ENCODE peak calls at places on chromosomes 12 and 14, in nine cellular contexts. Z is cardiac fibroblast, J is mucosa of descending colon, S is upper lobe of left lung, U is upper lobe of right lung, G is AG10803, D is gastrocnemius medialis, N is GM12865, K is HFF-Myc. I is an unnamed sample.

GRCh38 chr12:42957136-42957535 is 367.6 kb upstream of the PRICKLE1 start:
- DNase-seq in Z (no peak), J (no peak), S (no peak), U (no peak), G (no peak), D (no peak), N (no peak), K (no peak), I (no peak)

GRCh38 chr14:56759094-56759493 is 51.2 kb downstream of the OTX2 start:
- DNase-seq in Z (no peak), J (no peak), S (no peak), U (no peak), G (no peak), D (no peak), N (no peak), K (no peak), I (no peak)

GRCh38 chr12:108679282-108679681 is 45.6 kb upstream of the SELPLG start:
- DNase-seq in Z (no peak), J (no peak), S (no peak), U (no peak), G (no peak), D (no peak), N (no peak), K (no peak), I (no peak)

GRCh38 chr12:120539303-120539702 is 5.1 kb downstream of the RNF10 start:
- DNase-seq in Z (peak), J (no peak), S (no peak), U (no peak), G (peak), D (peak), N (no peak), K (no peak), I (peak)

GRCh38 chr14:91214306-91214705 is 30.2 kb downstream of the GPR68 start:
- DNase-seq in Z (no peak), J (no peak), S (no peak), U (no peak), G (no peak), D (no peak), N (no peak), K (no peak), I (no peak)

GRCh38 chr14:95858893-95859292 is 17.7 kb upstream of the TUNAR start:
- DNase-seq in Z (no peak), J (no peak), S (no peak), U (no peak), G (no peak), D (no peak), N (no peak), K (no peak), I (no peak)

GRCh38 chr12:66623455-66623854 is 55.4 kb downstream of the GRIP1 start:
- DNase-seq in Z (no peak), J (no peak), S (no peak), U (no peak), G (peak), D (no peak), N (peak), K (no peak), I (no peak)

GRCh38 chr14:80414080-80414479 is 202.8 kb upstream of the DIO2 start:
- DNase-seq in Z (no peak), J (no peak), S (no peak), U (no peak), G (no peak), D (no peak), N (no peak), K (no peak), I (no peak)

GRCh38 chr12:104423809-104424208 is 32.9 kb upstream of the CHST11 start:
- DNase-seq in Z (no peak), J (no peak), S (no peak), U (no peak), G (no peak), D (no peak), N (no peak), K (no peak), I (no peak)

DNA sequence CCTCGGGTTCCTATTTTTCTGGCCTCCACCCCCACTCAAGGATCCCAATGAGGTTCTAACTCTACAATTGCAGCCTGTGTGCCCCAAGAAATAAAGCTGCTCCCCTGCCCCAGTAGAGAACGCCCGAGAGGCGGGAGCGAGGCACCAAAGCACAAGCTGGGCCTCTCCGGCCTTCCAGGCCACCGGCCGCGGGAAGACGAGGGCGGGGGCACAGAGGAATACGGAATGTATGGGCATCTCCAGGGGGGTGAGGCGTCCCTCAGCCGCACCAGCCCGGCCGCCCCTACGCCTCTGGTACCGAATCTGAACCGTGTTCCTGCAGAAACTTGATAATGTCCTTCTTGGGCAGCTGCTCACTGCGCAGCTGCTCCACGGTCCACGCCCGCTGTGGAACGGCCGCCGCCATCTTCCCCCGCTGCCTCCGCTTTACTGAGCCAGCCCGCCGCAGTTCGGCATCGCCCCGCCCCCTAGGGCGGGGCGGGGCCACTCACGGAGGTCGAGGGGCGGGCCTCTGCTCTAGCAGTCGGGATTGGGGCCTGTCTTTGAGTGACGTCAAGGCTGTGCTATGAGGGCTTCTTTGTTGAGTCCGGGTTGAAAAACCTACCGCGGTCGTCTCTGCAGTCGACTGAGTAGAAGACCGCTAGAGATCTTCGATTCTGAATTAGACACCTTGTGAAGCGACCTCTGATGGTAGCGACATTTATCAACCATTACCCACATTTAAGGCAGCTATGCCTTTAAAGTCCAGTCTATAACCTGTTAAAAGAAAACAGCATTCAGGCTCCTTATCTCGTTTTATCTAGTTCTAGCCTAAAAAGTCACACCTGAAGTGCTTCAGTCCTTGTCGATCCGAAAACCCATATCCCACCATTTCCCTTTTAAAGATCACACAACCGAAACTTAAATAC is at the start of gene FKBP3:
- DNase-seq in Z (peak), J (peak), S (peak), U (peak), G (peak), D (peak), N (peak), K (peak), I (peak)
- H3K4me3 ChIP-seq in Z (peak), J (peak), S (peak), U (peak), G (peak), D (peak), N (peak), K (peak), I (peak)

DNA sequence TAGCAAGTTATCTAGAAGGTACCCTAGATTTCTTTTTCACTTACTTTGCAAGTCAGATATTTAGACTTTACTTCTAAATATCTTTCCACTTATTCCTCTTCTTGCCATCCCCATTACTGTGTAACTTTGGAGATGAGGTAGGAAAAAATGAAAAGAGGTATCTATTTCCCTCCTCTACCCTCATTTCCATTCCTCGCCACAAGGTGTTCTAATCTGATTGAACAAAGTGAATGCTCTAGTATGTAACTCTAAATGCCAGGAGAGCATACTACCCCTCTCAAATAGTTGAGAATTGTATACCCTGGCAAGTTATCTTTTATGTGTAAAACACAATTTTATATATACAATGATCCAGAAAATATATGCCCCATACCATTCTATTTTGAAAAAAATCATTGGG is 1.7 kb upstream of the LDHB start:
- DNase-seq in Z (no peak), J (no peak), S (no peak), U (no peak), G (no peak), D (no peak), N (no peak), K (no peak), I (no peak)
- TF ChIP-seq CTCF in Z (peak), J (no peak), S (no peak), U (no peak), G (no peak), D (no peak), N (peak), K (no peak), I (no peak)

GRCh38 chr14:69543341-69544249 is 31.1 kb downstream of the CCDC177 start:
- DNase-seq in Z (peak), J (no peak), S (no peak), U (peak), G (peak), D (peak), N (peak), K (peak), I (peak)

GRCh38 chr14:69548566-69548965 is 26.1 kb downstream of the CCDC177 start:
- DNase-seq in Z (no peak), J (no peak), S (no peak), U (no peak), G (no peak), D (no peak), N (no peak), K (no peak), I (no peak)

GRCh38 chr14:69542311-69542710 is 32.4 kb downstream of the CCDC177 start:
- DNase-seq in Z (no peak), J (no peak), S (no peak), U (no peak), G (no peak), D (no peak), N (no peak), K (no peak), I (no peak)

GRCh38 chr14:69553221-69553620 is 21.4 kb downstream of the CCDC177 start:
- DNase-seq in Z (peak), J (no peak), S (no peak), U (no peak), G (peak), D (no peak), N (no peak), K (no peak), I (no peak)

DNA sequence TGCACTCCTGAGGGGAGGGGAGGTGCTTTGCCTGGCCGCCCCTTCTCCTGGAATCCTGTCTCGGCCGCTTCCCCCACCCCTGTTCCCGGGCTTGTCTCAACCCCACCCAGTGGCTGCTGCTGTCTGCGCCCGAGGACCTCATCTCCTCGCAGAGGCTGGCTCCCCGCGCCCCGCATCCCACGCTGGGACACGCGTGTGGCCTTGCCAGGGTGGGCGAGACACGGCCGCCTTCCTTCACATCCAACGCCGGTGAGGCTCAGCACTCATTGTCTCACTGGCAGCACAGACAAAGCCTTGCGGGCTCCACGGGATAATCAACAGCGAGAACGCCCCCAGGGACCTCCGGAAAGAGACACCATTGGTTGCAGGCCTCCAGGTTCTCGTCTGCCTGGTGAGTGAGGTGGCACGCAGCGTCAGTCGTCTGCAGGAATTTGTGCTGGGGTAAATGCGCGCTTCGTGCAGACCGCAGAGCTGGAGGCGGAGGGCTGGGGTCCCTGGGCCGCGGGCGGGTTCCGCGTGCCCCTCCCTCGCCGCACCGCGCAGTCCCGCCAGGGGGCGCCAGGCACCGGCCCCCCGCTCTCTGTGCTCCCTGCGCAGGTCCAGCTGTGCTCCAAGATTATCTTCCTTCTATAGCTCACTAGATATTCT is 26.8 kb downstream of the CCDC177 start:
- DNase-seq in Z (peak), J (no peak), S (peak), U (no peak), G (no peak), D (no peak), N (no peak), K (no peak), I (peak)
- H3K4me3 ChIP-seq in Z (no peak), J (no peak), S (no peak), U (no peak), G (no peak), D (no peak), N (no peak), K (no peak), I (peak)

DNA sequence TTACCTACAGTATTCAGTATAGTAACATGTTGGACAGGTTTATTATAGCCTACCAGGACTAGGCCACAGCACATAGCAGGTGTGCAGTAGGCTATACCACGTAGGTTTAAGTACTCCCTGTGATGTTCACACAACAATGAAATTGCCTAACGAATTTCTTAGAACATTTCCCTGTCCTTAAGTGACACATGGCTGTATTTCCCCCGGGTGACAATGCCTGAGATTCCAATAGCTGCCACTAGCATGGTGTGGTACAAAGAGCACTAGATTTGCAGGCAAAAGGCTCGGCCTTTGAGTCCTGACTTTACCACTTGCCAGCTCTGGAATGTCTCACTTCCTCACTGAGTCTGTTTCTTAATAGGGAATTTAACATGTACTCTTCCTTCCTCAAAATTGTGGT is 19.7 kb downstream of the PTPN21 start:
- DNase-seq in Z (no peak), J (peak), S (no peak), U (no peak), G (peak), D (no peak), N (no peak), K (no peak), I (no peak)
- TF ChIP-seq CTCF in Z (no peak), J (peak), S (no peak), U (no peak), G (peak), D (no peak), N (no peak), K (no peak), I (no peak)

GRCh38 chr12:2445968-2446367 is 348.8 kb upstream of the FKBP4 start:
- DNase-seq in Z (no peak), J (no peak), S (no peak), U (no peak), G (no peak), D (no peak), N (no peak), K (no peak), I (no peak)

GRCh38 chr12:2447861-2448260 is 346.9 kb upstream of the FKBP4 start:
- DNase-seq in Z (no peak), J (no peak), S (no peak), U (no peak), G (no peak), D (no peak), N (no peak), K (no peak), I (no peak)

GRCh38 chr12:2439332-2440100 is 355.3 kb upstream of the FKBP4 start:
- DNase-seq in Z (no peak), J (no peak), S (no peak), U (no peak), G (no peak), D (no peak), N (no peak), K (no peak), I (no peak)

GRCh38 chr12:2449586-2449985 is 345.2 kb upstream of the FKBP4 start:
- DNase-seq in Z (no peak), J (no peak), S (no peak), U (no peak), G (no peak), D (no peak), N (no peak), K (no peak), I (no peak)

DNA sequence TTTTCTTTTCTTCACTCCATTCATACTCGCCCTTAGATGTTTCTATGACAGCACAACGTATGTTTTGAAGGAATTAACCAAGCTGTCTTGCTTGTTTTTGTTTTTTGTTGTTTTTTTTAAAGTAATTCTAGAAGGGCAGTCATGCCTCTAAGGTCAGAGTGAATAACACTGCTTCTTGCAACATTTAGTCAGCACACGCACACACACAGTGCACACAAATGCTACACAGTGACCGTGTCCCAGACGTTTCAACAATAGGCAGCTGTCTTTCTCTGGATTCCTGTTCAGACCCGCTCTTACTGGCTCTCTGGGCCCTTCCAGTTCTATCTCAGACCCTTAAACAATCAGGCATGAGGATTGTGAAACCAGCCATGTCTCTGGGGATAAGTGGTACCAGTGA is 351.0 kb upstream of the FKBP4 start:
- DNase-seq in Z (no peak), J (no peak), S (no peak), U (no peak), G (no peak), D (no peak), N (no peak), K (no peak), I (no peak)
- H3K4me3 ChIP-seq in Z (no peak), J (no peak), S (no peak), U (no peak), G (no peak), D (no peak), N (no peak), K (no peak), I (no peak)

DNA sequence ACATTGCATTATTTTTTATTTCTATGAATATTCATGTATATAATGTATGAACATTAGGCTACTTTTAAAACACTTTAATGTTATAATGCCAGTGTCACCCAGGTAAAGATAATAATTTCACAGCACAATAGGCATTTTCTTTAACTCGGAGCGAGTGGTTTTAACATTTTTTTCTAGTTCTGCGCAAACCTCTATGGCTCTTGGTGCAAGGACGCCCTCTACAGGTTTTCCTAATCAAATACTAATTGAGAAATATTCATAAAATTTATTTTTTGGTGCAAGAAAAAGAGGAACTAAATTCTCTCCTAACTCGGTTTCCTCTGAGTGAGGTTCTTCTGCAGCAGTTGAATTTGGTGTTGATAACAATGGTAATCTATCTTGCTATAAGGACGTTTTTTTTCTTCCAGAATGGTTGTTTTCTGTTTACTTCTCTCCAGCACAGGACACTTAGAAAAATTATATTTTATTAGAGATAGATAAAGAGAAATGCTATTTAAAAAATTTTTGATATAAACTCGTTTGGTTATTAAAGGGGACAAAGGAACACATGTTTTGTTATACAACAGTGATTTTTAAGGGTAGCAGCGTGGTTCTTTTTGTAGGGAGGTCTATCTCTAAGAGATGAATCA is 2.4 kb upstream of the WIF1 start:
- DNase-seq in Z (peak), J (no peak), S (no peak), U (no peak), G (peak), D (no peak), N (peak), K (peak), I (peak)
- TF ChIP-seq CTCF in Z (peak), J (no peak), S (peak), U (peak), G (peak), D (no peak), N (peak), K (peak), I (peak)